ENCODE peak calls at places on chromosome 14, in five cellular contexts. T is K562, X is transverse colon, C is ovary, L is tibial nerve. B is an unnamed sample.

GRCh38 chr14:50001999-50002925 is 109.4 kb downstream of the ARF6 start:
- DNase-seq in T (no peak), X (peak), C (no peak), L (no peak), B (no peak)

GRCh38 chr14:95520346-95520745 is 3.9 kb upstream of the SYNE3 start:
- DNase-seq in T (no peak), X (no peak), C (no peak), L (no peak), B (peak)

GRCh38 chr14:45249847-45250575 is 3.0 kb downstream of the MIS18BP1 start:
- DNase-seq in T (no peak), X (no peak), C (no peak), L (peak), B (no peak)

GRCh38 chr14:103130965-103131364 is 7.7 kb downstream of the TNFAIP2 start:
- DNase-seq in T (no peak), X (no peak), C (peak), L (no peak), B (no peak)

GRCh38 chr14:76647699-76648298 is 113.5 kb upstream of the VASH1 start:
- DNase-seq in T (peak), X (peak), C (no peak), L (peak), B (no peak)

GRCh38 chr14:61201171-61201570 is 80.0 kb downstream of the TMEM30B start:
- DNase-seq in T (no peak), X (no peak), C (no peak), L (no peak), B (no peak)

GRCh38 chr14:55581011-55581806 is 1.2 kb downstream of the KTN1 start:
- DNase-seq in T (peak), X (peak), C (peak), L (no peak), B (peak)

GRCh38 chr14:103033744-103034143 is 23.6 kb downstream of the CDC42BPB start:
- DNase-seq in T (no peak), X (peak), C (no peak), L (no peak), B (no peak)

GRCh38 chr14:72547999-72548398 is 345.9 kb downstream of the DPF3 start:
- DNase-seq in T (no peak), X (no peak), C (no peak), L (no peak), B (no peak)

GRCh38 chr14:101195309-101195724 is 291.8 kb upstream of the RTL1 start:
- DNase-seq in T (no peak), X (no peak), C (no peak), L (no peak), B (no peak)

GRCh38 chr14:36767603-36768281 is 106.1 kb downstream of the PAX9 start:
- DNase-seq in T (peak), X (no peak), C (no peak), L (no peak), B (no peak)

GRCh38 chr14:92421756-92422155 is 91.8 kb upstream of the RIN3 start:
- DNase-seq in T (no peak), X (no peak), C (no peak), L (no peak), B (no peak)

GRCh38 chr14:103618999-103619398 is 10.0 kb upstream of the KLC1 start:
- DNase-seq in T (no peak), X (no peak), C (no peak), L (no peak), B (no peak)

GRCh38 chr14:98177551-98177950 is 1094.4 kb downstream of the BCL11B start:
- DNase-seq in T (no peak), X (no peak), C (no peak), L (no peak), B (no peak)

GRCh38 chr14:69580009-69580577 is 5.4 kb upstream of the CCDC177 start:
- DNase-seq in T (peak), X (no peak), C (no peak), L (no peak), B (no peak)

GRCh38 chr14:101854366-101854765 is 92.9 kb downstream of the PPP2R5C start:
- DNase-seq in T (no peak), X (peak), C (no peak), L (no peak), B (no peak)

GRCh38 chr14:100905166-100905565 is 1.6 kb upstream of the RTL1 start:
- DNase-seq in T (no peak), X (no peak), C (no peak), L (no peak), B (no peak)

GRCh38 chr14:95519699-95520098 is 3.2 kb upstream of the SYNE3 start:
- DNase-seq in T (no peak), X (peak), C (no peak), L (peak), B (peak)

GRCh38 chr14:103186241-103186835 is 63.1 kb downstream of the TNFAIP2 start:
- DNase-seq in T (no peak), X (no peak), C (no peak), L (no peak), B (peak)

GRCh38 chr14:56422703-56423213 is 156.8 kb upstream of the TMEM260 start:
- DNase-seq in T (no peak), X (peak), C (peak), L (peak), B (no peak)

GRCh38 chr14:97033556-97034081 is 236.4 kb downstream of the VRK1 start:
- DNase-seq in T (no peak), X (no peak), C (no peak), L (no peak), B (no peak)

GRCh38 chr14:24032727-24033418 is 18.9 kb upstream of the CARMIL3 start:
- DNase-seq in T (no peak), X (no peak), C (no peak), L (peak), B (no peak)

GRCh38 chr14:90903101-90903500 is 86.9 kb upstream of the TTC7B start:
- DNase-seq in T (peak), X (peak), C (peak), L (peak), B (no peak)

GRCh38 chr14:85087201-85087600 is 442.7 kb upstream of the FLRT2 start:
- DNase-seq in T (no peak), X (no peak), C (no peak), L (no peak), B (no peak)

GRCh38 chr14:49863483-49864262 is 11.1 kb upstream of the NEMF start:
- DNase-seq in T (peak), X (no peak), C (no peak), L (peak), B (no peak)

GRCh38 chr14:23727566-23728335 is 91.6 kb downstream of the DHRS2 start:
- DNase-seq in T (peak), X (no peak), C (no peak), L (no peak), B (no peak)

GRCh38 chr14:106417224-106418049 is 891.1 kb downstream of the TMEM121 start:
- DNase-seq in T (peak), X (peak), C (no peak), L (peak), B (no peak)

GRCh38 chr14:65040666-65041433 is 54.2 kb downstream of the FNTB start:
- DNase-seq in T (no peak), X (no peak), C (no peak), L (no peak), B (no peak)

GRCh38 chr14:87811246-87811645 is 181.7 kb downstream of the GALC start:
- DNase-seq in T (no peak), X (no peak), C (no peak), L (no peak), B (no peak)

GRCh38 chr14:53929871-53930685 is 26.5 kb downstream of the BMP4 start:
- DNase-seq in T (peak), X (peak), C (peak), L (no peak), B (no peak)

GRCh38 chr14:82075566-82075965 is 541.9 kb upstream of the SEL1L start:
- DNase-seq in T (no peak), X (no peak), C (peak), L (peak), B (no peak)

GRCh38 chr14:88411039-88411438 is 25.6 kb downstream of the SPATA7 start:
- DNase-seq in T (no peak), X (no peak), C (no peak), L (no peak), B (no peak)

GRCh38 chr14:59278111-59278510 is 89.6 kb downstream of the DAAM1 start:
- DNase-seq in T (peak), X (no peak), C (no peak), L (no peak), B (no peak)

GRCh38 chr14:92392726-92393125 is 69.8 kb downstream of the SLC24A4 start:
- DNase-seq in T (peak), X (no peak), C (no peak), L (no peak), B (no peak)

GRCh38 chr14:63547798-63548335 is 4.7 kb upstream of the PPP2R5E start:
- DNase-seq in T (no peak), X (no peak), C (no peak), L (no peak), B (no peak)

GRCh38 chr14:84465890-84466289 is 1064.1 kb upstream of the FLRT2 start:
- DNase-seq in T (no peak), X (no peak), C (no peak), L (no peak), B (no peak)

GRCh38 chr14:91398707-91399106 is 18.9 kb downstream of the CCDC88C start:
- DNase-seq in T (no peak), X (no peak), C (no peak), L (no peak), B (no peak)

DNA sequence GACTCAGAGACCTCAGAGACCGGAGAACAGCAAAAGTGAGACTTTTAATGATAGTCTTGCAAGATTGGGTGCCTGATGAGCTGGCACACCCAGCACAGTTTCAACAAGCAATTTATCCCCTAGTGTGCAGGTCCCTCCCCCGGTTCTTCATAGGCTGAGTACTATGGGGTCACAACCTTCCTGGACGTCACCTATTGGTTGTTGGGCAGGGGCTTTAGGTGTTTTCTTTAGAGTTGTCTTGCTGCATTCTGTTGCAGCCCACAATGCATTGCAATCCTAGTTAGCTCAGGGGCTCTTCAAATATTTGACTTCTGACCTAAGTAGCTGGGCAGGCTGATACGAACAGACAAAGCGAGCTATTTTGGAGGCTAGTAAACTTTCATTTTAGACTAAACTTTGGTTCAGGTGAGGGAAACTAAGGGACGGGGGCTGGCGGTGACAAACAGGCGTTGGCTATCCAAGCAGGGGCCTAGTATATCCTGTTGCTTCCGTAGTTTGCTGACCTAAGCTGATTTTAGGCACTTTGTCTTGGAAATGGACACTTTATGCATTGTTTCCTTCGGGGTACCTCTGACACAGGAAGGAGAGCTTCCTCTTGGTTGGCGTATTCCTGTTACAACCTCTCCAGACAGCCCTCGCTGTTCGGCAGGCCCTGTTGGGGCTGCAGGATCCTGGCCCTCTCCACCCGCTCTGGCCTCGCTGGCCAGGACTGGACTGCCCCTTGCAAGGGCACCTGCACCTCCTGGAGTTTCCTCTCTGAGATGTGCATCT is 14.1 kb downstream of the SIVA1 start:
- DNase-seq in T (no peak), X (no peak), C (no peak), L (no peak), B (no peak)
- TF ChIP-seq EP300 in T (no peak), X (no peak), C (no peak), L (no peak), B (no peak)

GRCh38 chr14:75306917-75307699 is 28.5 kb downstream of the FOS start:
- DNase-seq in T (peak), X (no peak), C (no peak), L (no peak), B (no peak)

GRCh38 chr14:75315143-75315542 is 36.5 kb downstream of the FOS start:
- DNase-seq in T (no peak), X (peak), C (no peak), L (no peak), B (no peak)

GRCh38 chr14:75307700-75308379 is 29.2 kb downstream of the FOS start:
- DNase-seq in T (peak), X (peak), C (peak), L (peak), B (peak)

DNA sequence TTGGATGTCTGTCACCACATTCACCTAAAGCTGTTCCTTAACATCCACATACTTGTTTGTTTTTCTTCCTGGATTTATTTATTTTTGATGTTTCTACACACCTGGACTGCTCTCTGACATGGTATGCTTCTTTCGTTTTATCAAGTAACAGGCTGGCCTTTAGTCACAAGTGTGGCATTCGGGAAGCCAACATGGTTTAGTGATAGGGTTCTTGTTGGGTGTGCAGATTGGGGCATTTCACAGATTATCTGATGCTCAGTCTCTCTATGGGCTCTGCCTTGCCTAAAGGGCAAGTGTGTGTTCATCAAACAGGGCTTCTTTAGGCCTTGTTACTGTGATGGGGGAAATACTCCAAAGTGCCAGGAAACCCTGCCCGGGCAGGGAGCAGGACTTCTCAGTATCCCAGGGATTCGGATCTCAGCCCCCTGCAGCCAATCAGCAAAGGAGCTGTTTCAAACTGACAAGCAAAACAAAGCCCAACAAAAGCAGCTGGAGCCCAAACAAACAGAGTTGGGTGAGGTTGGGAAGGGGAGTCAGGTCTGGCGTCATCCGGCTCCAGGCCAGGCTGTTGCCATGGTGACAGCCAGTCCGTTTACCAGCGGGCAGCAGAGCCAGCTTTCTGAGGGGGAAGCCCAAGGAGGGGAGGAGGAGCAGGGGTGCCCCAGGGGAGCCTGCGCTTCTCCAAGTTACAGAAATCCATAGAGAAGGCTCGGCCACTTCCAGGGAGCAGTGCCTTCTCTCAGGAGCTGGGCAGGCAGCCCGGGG is 31.8 kb downstream of the FOS start:
- DNase-seq in T (no peak), X (peak), C (peak), L (peak), B (peak)
- TF ChIP-seq EP300 in T (no peak), X (no peak), C (no peak), L (peak), B (no peak)

DNA sequence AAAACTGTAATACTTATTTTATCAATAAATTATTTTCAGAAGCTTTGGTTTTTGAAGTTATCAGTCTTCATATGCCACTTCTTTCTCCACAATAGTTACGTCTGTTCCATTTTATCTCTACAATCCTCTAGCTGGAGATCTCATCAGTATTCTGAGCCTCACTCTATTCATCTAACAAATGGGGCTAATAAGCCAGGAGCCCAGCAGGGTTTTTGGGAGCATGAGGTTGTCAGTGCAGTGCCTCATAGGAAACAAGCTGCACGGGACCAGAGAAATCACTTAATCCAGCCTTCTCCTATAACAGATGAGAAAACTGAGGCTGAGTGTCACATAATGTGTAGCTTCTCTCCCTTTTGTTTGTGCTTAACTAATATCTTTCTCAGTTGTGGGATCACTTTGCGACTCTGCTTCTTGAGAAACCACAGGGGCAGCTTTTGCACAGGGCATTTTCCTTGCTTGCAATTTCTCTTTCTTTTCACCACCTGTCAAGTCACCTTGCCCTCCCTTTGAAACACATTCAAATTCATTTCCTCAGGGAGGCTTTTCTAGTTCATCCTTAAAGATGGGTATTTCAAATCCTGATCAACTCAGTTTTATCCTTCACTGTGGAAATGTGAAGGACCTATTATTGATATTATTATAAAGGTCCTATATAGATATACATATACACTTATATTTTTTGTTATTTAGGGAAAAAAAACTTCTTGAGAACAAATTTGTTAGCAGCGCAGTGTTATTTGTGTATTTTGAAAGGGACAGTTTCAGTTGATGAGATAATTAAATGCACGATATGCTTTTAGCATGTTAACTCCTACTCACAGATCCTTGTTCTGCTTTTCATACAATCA is 501.7 kb upstream of the RGS6 start:
- DNase-seq in T (no peak), X (no peak), C (no peak), L (no peak), B (no peak)
- TF ChIP-seq EP300 in T (no peak), X (no peak), C (no peak), L (no peak), B (no peak)

GRCh38 chr14:105294142-105294597 is 6.6 kb downstream of the BRF1 start:
- DNase-seq in T (no peak), X (no peak), C (no peak), L (no peak), B (no peak)
- TF ChIP-seq EP300 in T (no peak), X (no peak), C (no peak), L (peak), B (no peak)

DNA sequence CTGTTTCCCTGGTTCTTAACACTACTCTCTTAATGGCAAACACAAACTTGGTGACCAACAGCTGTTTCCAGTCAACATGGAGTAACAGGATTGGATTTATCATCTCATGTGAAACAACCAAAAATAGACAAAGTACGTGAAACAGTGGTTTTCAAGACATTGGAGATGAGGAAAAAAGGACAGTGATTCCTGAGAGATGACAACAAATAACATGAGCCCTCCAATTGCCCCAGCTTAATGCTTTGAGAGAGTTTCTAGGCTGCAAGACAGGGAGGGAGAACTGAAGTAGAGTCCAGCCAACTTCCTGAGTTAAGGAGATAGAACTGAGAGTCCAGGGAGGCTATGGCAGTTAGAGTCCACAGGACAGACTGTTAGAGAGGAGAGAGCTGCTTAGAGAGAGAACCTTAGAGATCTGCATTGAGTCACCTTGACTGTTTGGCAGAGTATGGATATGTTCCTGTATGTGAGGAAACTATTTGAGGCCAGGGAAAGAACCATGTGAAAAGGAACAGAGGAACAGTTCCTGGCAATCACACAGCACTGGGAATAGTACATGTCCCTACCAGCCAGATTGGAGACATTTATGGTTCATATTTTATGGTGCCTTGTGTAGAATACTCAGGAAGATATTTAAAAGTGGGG is 106.4 kb downstream of the PCNX1 start:
- DNase-seq in T (no peak), X (no peak), C (no peak), L (no peak), B (no peak)
- TF ChIP-seq EP300 in T (no peak), X (no peak), C (no peak), L (no peak), B (no peak)

DNA sequence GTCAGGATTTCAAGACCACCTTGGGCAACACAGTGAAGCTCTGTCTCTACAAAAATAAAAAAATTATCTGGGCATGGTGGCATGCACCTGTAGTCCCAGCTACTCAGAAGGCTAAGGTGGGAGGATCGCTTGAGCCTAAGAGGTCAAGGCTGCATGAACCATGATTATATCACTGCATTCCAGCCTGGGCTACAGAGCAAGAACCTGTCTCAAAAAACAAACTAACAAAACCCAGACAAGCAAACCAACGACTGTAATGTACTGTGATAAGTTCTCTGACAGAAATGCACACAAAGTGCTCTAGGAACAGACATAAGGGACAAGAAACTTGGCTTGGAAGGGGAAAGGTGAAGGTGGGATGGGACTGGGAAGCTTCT is 22.4 kb downstream of the ENTPD5 start:
- DNase-seq in T (no peak), X (no peak), C (no peak), L (no peak), B (no peak)
- TF ChIP-seq EP300 in T (no peak), X (no peak), C (no peak), L (no peak), B (no peak)